ENCODE peak calls at places on chromosomes 7 and 10, in four cellular contexts. H is osteoblast, U is fibroblast of villous mesenchyme, N is neural crest cell. Q is an unnamed sample.

GRCh38 chr7:149197675-149198074 is 2.3 kb downstream of the ZNF282 start:
- DNase-seq in H (peak), U (no peak), N (no peak), Q (no peak)

GRCh38 chr10:37436361-37436760 is 311.0 kb downstream of the ANKRD30A start:
- DNase-seq in H (no peak), U (no peak), N (no peak), Q (no peak)

GRCh38 chr10:34139559-34139958 is 675.5 kb downstream of the PARD3 start:
- DNase-seq in H (peak), U (peak), N (no peak), Q (no peak)

GRCh38 chr7:55128693-55129394 is 110.0 kb downstream of the EGFR start:
- DNase-seq in H (no peak), U (peak), N (no peak), Q (peak)

GRCh38 chr10:18689498-18689897 is 30.3 kb downstream of the ARL5B start:
- DNase-seq in H (peak), U (peak), N (no peak), Q (peak)

GRCh38 chr7:126286317-126286716 is 966.4 kb downstream of the GRM8 start:
- DNase-seq in H (no peak), U (no peak), N (no peak), Q (no peak)

GRCh38 chr7:81111781-81112540 is 193.1 kb upstream of the SEMA3C start:
- DNase-seq in H (no peak), U (peak), N (no peak), Q (no peak)

GRCh38 chr7:70177166-70177565 is 578.9 kb downstream of the AUTS2 start:
- DNase-seq in H (no peak), U (no peak), N (no peak), Q (no peak)

GRCh38 chr7:134886353-134887057 is 99.8 kb upstream of the AGBL3 start:
- DNase-seq in H (peak), U (peak), N (no peak), Q (no peak)

GRCh38 chr7:37484460-37485063 is 35.9 kb upstream of the ELMO1 start:
- DNase-seq in H (no peak), U (no peak), N (no peak), Q (no peak)